ENCODE peak calls at places on chromosome 22, in eight cellular contexts. One of them, this sample, is unnamed.

GRCh38 chr22:46287873-46288751 is 8.6 kb upstream of the GTSE1 start:
- DNase-seq in tibial nerve: no peak
- DNase-seq in A549: no peak
- DNase-seq in brain microvascular endothelial cell: no peak
- DNase-seq in Peyer's patch: peak; percentile 90
- DNase-seq in uterus: no peak
- DNase-seq in SJCRH30: no peak
- DNase-seq in CD8-positive, alpha-beta T cell: no peak
- DNase-seq in this sample: no peak

GRCh38 chr22:20319041-20319744 is 667 bp downstream of the DGCR6L start:
- DNase-seq in tibial nerve: no peak
- DNase-seq in A549: no peak
- DNase-seq in brain microvascular endothelial cell: no peak
- DNase-seq in Peyer's patch: peak; percentile 45
- DNase-seq in uterus: peak; percentile 13
- DNase-seq in SJCRH30: no peak
- DNase-seq in CD8-positive, alpha-beta T cell: no peak
- DNase-seq in this sample: peak; percentile 71

GRCh38 chr22:19448076-19448607 is 631 bp upstream of the C22orf39 start:
- DNase-seq in tibial nerve: no peak
- DNase-seq in A549: peak; percentile 31
- DNase-seq in brain microvascular endothelial cell: peak; percentile 51
- DNase-seq in Peyer's patch: peak; percentile 77
- DNase-seq in uterus: no peak
- DNase-seq in SJCRH30: peak; percentile 83
- DNase-seq in CD8-positive, alpha-beta T cell: no peak
- DNase-seq in this sample: no peak

GRCh38 chr22:45475876-45476514 is 26.7 kb upstream of the FBLN1 start:
- DNase-seq in tibial nerve: peak; percentile 50
- DNase-seq in A549: no peak
- DNase-seq in brain microvascular endothelial cell: no peak
- DNase-seq in Peyer's patch: no peak
- DNase-seq in uterus: no peak
- DNase-seq in SJCRH30: no peak
- DNase-seq in CD8-positive, alpha-beta T cell: no peak
- DNase-seq in this sample: no peak

GRCh38 chr22:33539902-33540751 is 380.1 kb downstream of the LARGE1 start:
- DNase-seq in tibial nerve: peak; percentile 59
- DNase-seq in A549: peak; percentile 98
- DNase-seq in brain microvascular endothelial cell: peak; percentile 8
- DNase-seq in Peyer's patch: peak; percentile 71
- DNase-seq in uterus: peak; percentile 60
- DNase-seq in SJCRH30: no peak
- DNase-seq in CD8-positive, alpha-beta T cell: no peak
- DNase-seq in this sample: no peak

GRCh38 chr22:26529345-26529744 is 17.1 kb upstream of the TFIP11 start:
- DNase-seq in tibial nerve: no peak
- DNase-seq in A549: peak; percentile 22
- DNase-seq in brain microvascular endothelial cell: no peak
- DNase-seq in Peyer's patch: no peak
- DNase-seq in uterus: no peak
- DNase-seq in SJCRH30: no peak
- DNase-seq in CD8-positive, alpha-beta T cell: no peak
- DNase-seq in this sample: no peak

GRCh38 chr22:20012741-20013331 is 3.8 kb downstream of the ARVCF start:
- DNase-seq in tibial nerve: no peak
- DNase-seq in A549: no peak
- DNase-seq in brain microvascular endothelial cell: no peak
- DNase-seq in Peyer's patch: no peak
- DNase-seq in uterus: no peak
- DNase-seq in SJCRH30: no peak
- DNase-seq in CD8-positive, alpha-beta T cell: no peak
- DNase-seq in this sample: no peak

GRCh38 chr22:28207281-28208030 is 288.4 kb upstream of the PITPNB start:
- DNase-seq in tibial nerve: no peak
- DNase-seq in A549: no peak
- DNase-seq in brain microvascular endothelial cell: peak; percentile 37
- DNase-seq in Peyer's patch: no peak
- DNase-seq in uterus: no peak
- DNase-seq in SJCRH30: no peak
- DNase-seq in CD8-positive, alpha-beta T cell: no peak
- DNase-seq in this sample: no peak

GRCh38 chr22:24325105-24325757 is 54.6 kb downstream of the SPECC1L start:
- DNase-seq in tibial nerve: no peak
- DNase-seq in A549: peak; percentile 70
- DNase-seq in brain microvascular endothelial cell: peak; percentile 73
- DNase-seq in Peyer's patch: no peak
- DNase-seq in uterus: no peak
- DNase-seq in SJCRH30: peak; percentile 11
- DNase-seq in CD8-positive, alpha-beta T cell: no peak
- DNase-seq in this sample: no peak

GRCh38 chr22:43378011-43378704 is 33.7 kb upstream of the MPPED1 start:
- DNase-seq in tibial nerve: no peak
- DNase-seq in A549: no peak
- DNase-seq in brain microvascular endothelial cell: peak; percentile 20
- DNase-seq in Peyer's patch: peak; percentile 56
- DNase-seq in uterus: no peak
- DNase-seq in SJCRH30: peak; percentile 38
- DNase-seq in CD8-positive, alpha-beta T cell: no peak
- DNase-seq in this sample: no peak

GRCh38 chr22:39527481-39527961 is 5.0 kb downstream of the RPS19BP1 start:
- DNase-seq in tibial nerve: no peak
- DNase-seq in A549: no peak
- DNase-seq in brain microvascular endothelial cell: no peak
- DNase-seq in Peyer's patch: peak; percentile 84
- DNase-seq in uterus: no peak
- DNase-seq in SJCRH30: no peak
- DNase-seq in CD8-positive, alpha-beta T cell: no peak
- DNase-seq in this sample: no peak

GRCh38 chr22:27309713-27310112 is 491.8 kb downstream of the MN1 start:
- DNase-seq in tibial nerve: no peak
- DNase-seq in A549: no peak
- DNase-seq in brain microvascular endothelial cell: no peak
- DNase-seq in Peyer's patch: no peak
- DNase-seq in uterus: no peak
- DNase-seq in SJCRH30: no peak
- DNase-seq in CD8-positive, alpha-beta T cell: no peak
- DNase-seq in this sample: no peak

GRCh38 chr22:32327596-32328171 is 30.0 kb upstream of the RFPL3 start:
- DNase-seq in tibial nerve: no peak
- DNase-seq in A549: no peak
- DNase-seq in brain microvascular endothelial cell: no peak
- DNase-seq in Peyer's patch: peak; percentile 17
- DNase-seq in uterus: no peak
- DNase-seq in SJCRH30: no peak
- DNase-seq in CD8-positive, alpha-beta T cell: no peak
- DNase-seq in this sample: peak; percentile 41

GRCh38 chr22:17944205-17944725 is 80.1 kb downstream of the MICAL3 start:
- DNase-seq in tibial nerve: no peak
- DNase-seq in A549: no peak
- DNase-seq in brain microvascular endothelial cell: no peak
- DNase-seq in Peyer's patch: no peak
- DNase-seq in uterus: no peak
- DNase-seq in SJCRH30: no peak
- DNase-seq in CD8-positive, alpha-beta T cell: no peak
- DNase-seq in this sample: no peak

GRCh38 chr22:11616811-11617210 is 3911.2 kb upstream of the OR11H1 start:
- DNase-seq in tibial nerve: no peak
- DNase-seq in A549: no peak
- DNase-seq in brain microvascular endothelial cell: no peak
- DNase-seq in Peyer's patch: no peak
- DNase-seq in uterus: no peak
- DNase-seq in SJCRH30: no peak
- DNase-seq in CD8-positive, alpha-beta T cell: no peak
- DNase-seq in this sample: no peak

GRCh38 chr22:38572065-38572464 is 2.1 kb upstream of the DMC1 start:
- DNase-seq in tibial nerve: no peak
- DNase-seq in A549: peak; percentile 44
- DNase-seq in brain microvascular endothelial cell: peak; percentile 65
- DNase-seq in Peyer's patch: peak; percentile 59
- DNase-seq in uterus: peak; percentile 22
- DNase-seq in SJCRH30: no peak
- DNase-seq in CD8-positive, alpha-beta T cell: no peak
- DNase-seq in this sample: no peak

GRCh38 chr22:19731361-19731725 is 8.0 kb downstream of the GP1BB start:
- DNase-seq in tibial nerve: no peak
- DNase-seq in A549: no peak
- DNase-seq in brain microvascular endothelial cell: no peak
- DNase-seq in Peyer's patch: no peak
- DNase-seq in uterus: no peak
- DNase-seq in SJCRH30: no peak
- DNase-seq in CD8-positive, alpha-beta T cell: no peak
- DNase-seq in this sample: no peak

GRCh38 chr22:44042822-44043221 is 18.7 kb downstream of the PARVB start:
- DNase-seq in tibial nerve: no peak
- DNase-seq in A549: no peak
- DNase-seq in brain microvascular endothelial cell: no peak
- DNase-seq in Peyer's patch: no peak
- DNase-seq in uterus: no peak
- DNase-seq in SJCRH30: no peak
- DNase-seq in CD8-positive, alpha-beta T cell: no peak
- DNase-seq in this sample: no peak

GRCh38 chr22:41094036-41094435 is 1.6 kb downstream of the EP300 start:
- DNase-seq in tibial nerve: no peak
- DNase-seq in A549: peak; percentile 21
- DNase-seq in brain microvascular endothelial cell: peak; percentile 16
- DNase-seq in Peyer's patch: peak; percentile 60
- DNase-seq in uterus: no peak
- DNase-seq in SJCRH30: no peak
- DNase-seq in CD8-positive, alpha-beta T cell: no peak
- DNase-seq in this sample: no peak
- H3K4me3 ChIP-seq in tibial nerve: peak overlapping the region; percentile 93
- H3K4me3 ChIP-seq in A549: peak overlapping the region; percentile 90
- H3K4me3 ChIP-seq in brain microvascular endothelial cell: peak overlapping the region; percentile 83
- H3K4me3 ChIP-seq in Peyer's patch: peak overlapping the region; percentile 95
- H3K4me3 ChIP-seq in uterus: peak overlapping the region; percentile 80
- H3K4me3 ChIP-seq in SJCRH30: peak overlapping the region; percentile 87
- H3K4me3 ChIP-seq in CD8-positive, alpha-beta T cell: peak overlapping the region; percentile 73
- H3K4me3 ChIP-seq in this sample: peak overlapping the region; percentile 96

GRCh38 chr22:22693531-22693884 is 49.1 kb downstream of the GGTLC2 start:
- DNase-seq in tibial nerve: no peak
- DNase-seq in A549: peak; percentile 35
- DNase-seq in brain microvascular endothelial cell: no peak
- DNase-seq in Peyer's patch: peak; percentile 18
- DNase-seq in uterus: no peak
- DNase-seq in SJCRH30: no peak
- DNase-seq in CD8-positive, alpha-beta T cell: no peak
- DNase-seq in this sample: no peak
- H3K27ac ChIP-seq in tibial nerve: no peak overlapping the region
- H3K27ac ChIP-seq in A549: peak overlapping the region; percentile 90
- H3K27ac ChIP-seq in brain microvascular endothelial cell: no peak overlapping the region
- H3K27ac ChIP-seq in Peyer's patch: peak overlapping the region; percentile 64
- H3K27ac ChIP-seq in uterus: no peak overlapping the region
- H3K27ac ChIP-seq in SJCRH30: no peak overlapping the region
- H3K27ac ChIP-seq in CD8-positive, alpha-beta T cell: no peak overlapping the region
- H3K27ac ChIP-seq in this sample: no peak overlapping the region

DNA sequence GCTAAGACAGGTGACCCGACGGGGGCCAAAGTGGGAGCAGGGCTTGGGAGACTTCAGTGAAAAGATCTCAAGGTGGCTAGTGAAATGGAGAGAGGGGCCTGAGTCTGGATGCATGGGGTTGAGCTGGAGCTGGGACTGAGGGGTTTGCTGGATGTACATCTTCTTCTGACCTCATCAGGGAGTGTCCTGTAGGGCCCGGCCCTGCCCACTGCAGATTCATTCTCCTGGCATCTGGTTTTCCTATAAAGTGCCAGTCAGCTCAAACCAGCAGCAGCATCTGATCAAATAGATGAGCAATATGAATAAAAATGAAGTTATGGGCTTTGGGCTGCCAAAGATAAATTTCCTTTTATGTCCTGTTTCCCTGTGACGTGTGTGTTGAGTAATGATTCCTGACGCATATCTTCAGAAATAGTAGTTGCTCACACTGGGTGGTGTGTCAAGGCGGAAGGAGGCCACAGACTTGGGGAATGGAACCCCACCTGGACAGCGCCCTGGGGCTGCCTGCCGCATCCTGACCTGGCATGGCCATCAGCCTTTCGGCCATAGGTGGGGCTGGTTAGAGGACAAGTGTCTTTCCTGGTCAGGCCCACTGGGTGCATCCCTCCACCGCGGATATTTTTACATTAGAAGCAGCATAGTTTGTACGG is 135.4 kb downstream of the OSBP2 start:
- DNase-seq in tibial nerve: no peak
- DNase-seq in A549: peak; percentile 97
- DNase-seq in brain microvascular endothelial cell: peak; percentile 91
- DNase-seq in Peyer's patch: no peak
- DNase-seq in uterus: no peak
- DNase-seq in SJCRH30: no peak
- DNase-seq in CD8-positive, alpha-beta T cell: no peak
- DNase-seq in this sample: peak; percentile 46
- H3K4me3 ChIP-seq in tibial nerve: no peak overlapping the region
- H3K4me3 ChIP-seq in A549: peak overlapping the region; percentile 20
- H3K4me3 ChIP-seq in brain microvascular endothelial cell: no peak overlapping the region
- H3K4me3 ChIP-seq in Peyer's patch: no peak overlapping the region
- H3K4me3 ChIP-seq in uterus: no peak overlapping the region
- H3K4me3 ChIP-seq in SJCRH30: no peak overlapping the region
- H3K4me3 ChIP-seq in CD8-positive, alpha-beta T cell: no peak overlapping the region
- H3K4me3 ChIP-seq in this sample: no peak overlapping the region

GRCh38 chr22:29270475-29271271 is 2.6 kb downstream of the EWSR1 start:
- DNase-seq in tibial nerve: no peak
- DNase-seq in A549: peak; percentile 25
- DNase-seq in brain microvascular endothelial cell: peak; percentile 22
- DNase-seq in Peyer's patch: no peak
- DNase-seq in uterus: no peak
- DNase-seq in SJCRH30: no peak
- DNase-seq in CD8-positive, alpha-beta T cell: no peak
- DNase-seq in this sample: no peak

GRCh38 chr22:29275819-29276565 is 7.9 kb downstream of the EWSR1 start:
- DNase-seq in tibial nerve: no peak
- DNase-seq in A549: no peak
- DNase-seq in brain microvascular endothelial cell: no peak
- DNase-seq in Peyer's patch: no peak
- DNase-seq in uterus: no peak
- DNase-seq in SJCRH30: no peak
- DNase-seq in CD8-positive, alpha-beta T cell: no peak
- DNase-seq in this sample: no peak

GRCh38 chr22:29277927-29278326 is 9.9 kb downstream of the EWSR1 start:
- DNase-seq in tibial nerve: no peak
- DNase-seq in A549: no peak
- DNase-seq in brain microvascular endothelial cell: no peak
- DNase-seq in Peyer's patch: no peak
- DNase-seq in uterus: no peak
- DNase-seq in SJCRH30: no peak
- DNase-seq in CD8-positive, alpha-beta T cell: no peak
- DNase-seq in this sample: no peak

GRCh38 chr22:29272624-29273023 is 4.6 kb downstream of the EWSR1 start:
- DNase-seq in tibial nerve: no peak
- DNase-seq in A549: no peak
- DNase-seq in brain microvascular endothelial cell: no peak
- DNase-seq in Peyer's patch: no peak
- DNase-seq in uterus: no peak
- DNase-seq in SJCRH30: no peak
- DNase-seq in CD8-positive, alpha-beta T cell: no peak
- DNase-seq in this sample: no peak

DNA sequence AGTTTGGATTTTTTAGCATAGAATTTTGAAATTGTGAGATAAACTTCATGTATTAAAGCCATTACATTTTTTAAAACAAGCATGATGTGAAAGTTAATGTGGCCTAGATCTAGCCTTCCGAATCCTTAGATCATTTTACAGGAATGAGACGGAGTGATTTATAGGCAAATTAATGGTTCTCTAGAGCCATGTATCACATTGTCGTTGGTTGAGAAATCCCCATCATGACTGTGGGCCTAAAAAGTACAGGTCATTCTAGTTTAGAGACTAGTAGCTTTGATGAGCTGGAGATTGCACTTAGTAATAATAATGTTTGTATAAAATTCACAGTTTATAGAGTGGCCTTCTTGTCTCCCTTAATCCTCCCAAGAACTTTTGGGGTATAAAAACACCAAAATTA is 7.1 kb downstream of the EWSR1 start:
- DNase-seq in tibial nerve: no peak
- DNase-seq in A549: no peak
- DNase-seq in brain microvascular endothelial cell: no peak
- DNase-seq in Peyer's patch: no peak
- DNase-seq in uterus: no peak
- DNase-seq in SJCRH30: no peak
- DNase-seq in CD8-positive, alpha-beta T cell: no peak
- DNase-seq in this sample: no peak
- H3K27ac ChIP-seq in tibial nerve: no peak overlapping the region
- H3K27ac ChIP-seq in A549: no peak overlapping the region
- H3K27ac ChIP-seq in brain microvascular endothelial cell: no peak overlapping the region
- H3K27ac ChIP-seq in Peyer's patch: no peak overlapping the region
- H3K27ac ChIP-seq in uterus: no peak overlapping the region
- H3K27ac ChIP-seq in SJCRH30: no peak overlapping the region
- H3K27ac ChIP-seq in CD8-positive, alpha-beta T cell: no peak overlapping the region
- H3K27ac ChIP-seq in this sample: no peak overlapping the region